ENCODE peak calls at places on chromosome 14, in eight cellular contexts. I, R, C, V, Z, J, T and S are unnamed samples.

GRCh38 chr14:50107850-50108249 is 8.5 kb downstream of the VCPKMT start:
- DNase-seq in I (no peak), R (no peak), C (no peak), V (no peak), Z (no peak), J (no peak), T (no peak), S (peak; percentile 25)

GRCh38 chr14:91870001-91870400 is 2.7 kb upstream of the TC2N start:
- DNase-seq in I (no peak), R (no peak), C (no peak), V (no peak), Z (peak; percentile 32), J (no peak), T (no peak), S (peak; percentile 43)

GRCh38 chr14:95388699-95389098 is 69.0 kb upstream of the CLMN start:
- DNase-seq in I (no peak), R (no peak), C (no peak), V (no peak), Z (no peak), J (no peak), T (no peak), S (no peak)

GRCh38 chr14:23640524-23641141 is 4.5 kb downstream of the DHRS2 start:
- DNase-seq in I (peak; percentile 24), R (no peak), C (peak; percentile 83), V (no peak), Z (peak; percentile 39), J (peak; percentile 92), T (no peak), S (no peak)

GRCh38 chr14:35682802-35683201 is 126.3 kb downstream of the RALGAPA1 start:
- DNase-seq in I (no peak), R (no peak), C (no peak), V (no peak), Z (no peak), J (no peak), T (no peak), S (no peak)

GRCh38 chr14:92317511-92317910 is 5.5 kb upstream of the SLC24A4 start:
- DNase-seq in I (no peak), R (no peak), C (no peak), V (no peak), Z (no peak), J (no peak), T (no peak), S (no peak)

GRCh38 chr14:103472939-103473338 is 49.7 kb downstream of the CKB start:
- DNase-seq in I (no peak), R (no peak), C (no peak), V (no peak), Z (no peak), J (no peak), T (no peak), S (no peak)

GRCh38 chr14:99241314-99242035 is 30.5 kb downstream of the BCL11B start:
- DNase-seq in I (no peak), R (no peak), C (no peak), V (no peak), Z (no peak), J (no peak), T (no peak), S (no peak)

GRCh38 chr14:88983755-88984154 is 159.3 kb downstream of the TTC8 start:
- DNase-seq in I (no peak), R (no peak), C (no peak), V (peak; percentile 57), Z (no peak), J (no peak), T (no peak), S (no peak)

GRCh38 chr14:50520947-50521815 is 11.2 kb downstream of the MAP4K5 start:
- DNase-seq in I (no peak), R (no peak), C (no peak), V (peak; percentile 59), Z (peak; percentile 19), J (no peak), T (no peak), S (no peak)

GRCh38 chr14:85474431-85474830 is 55.5 kb upstream of the FLRT2 start:
- DNase-seq in I (no peak), R (no peak), C (no peak), V (no peak), Z (no peak), J (no peak), T (no peak), S (no peak)

GRCh38 chr14:67265131-67265530 is 23.9 kb downstream of the PALS1 start:
- DNase-seq in I (no peak), R (no peak), C (no peak), V (no peak), Z (no peak), J (no peak), T (peak; percentile 9), S (no peak)

GRCh38 chr14:100673085-100673806 is 53.4 kb upstream of the DLK1 start:
- DNase-seq in I (peak; percentile 75), R (peak; percentile 81), C (no peak), V (no peak), Z (peak; percentile 73), J (no peak), T (peak; percentile 76), S (no peak)

GRCh38 chr14:19873178-19873577 is 1.8 kb upstream of the OR4K2 start:
- DNase-seq in I (no peak), R (no peak), C (no peak), V (no peak), Z (no peak), J (no peak), T (no peak), S (no peak)

GRCh38 chr14:73422515-73422914 is 35.8 kb downstream of the NUMB start:
- DNase-seq in I (no peak), R (no peak), C (no peak), V (no peak), Z (no peak), J (no peak), T (peak; percentile 25), S (no peak)

GRCh38 chr14:99643343-99643742 is 1.6 kb upstream of the HHIPL1 start:
- DNase-seq in I (no peak), R (no peak), C (no peak), V (no peak), Z (no peak), J (no peak), T (peak; percentile 16), S (no peak)

GRCh38 chr14:66254066-66254465 is 232.1 kb upstream of the CCDC196 start:
- DNase-seq in I (no peak), R (no peak), C (no peak), V (no peak), Z (no peak), J (no peak), T (no peak), S (no peak)

GRCh38 chr14:70113211-70113610 is 75.5 kb downstream of the SLC8A3 start:
- DNase-seq in I (no peak), R (no peak), C (no peak), V (no peak), Z (no peak), J (no peak), T (no peak), S (no peak)

GRCh38 chr14:59046746-59047145 is 141.7 kb upstream of the DAAM1 start:
- DNase-seq in I (no peak), R (no peak), C (no peak), V (no peak), Z (no peak), J (no peak), T (no peak), S (no peak)

GRCh38 chr14:39704581-39704980 is 272.3 kb upstream of the FBXO33 start:
- DNase-seq in I (no peak), R (no peak), C (no peak), V (no peak), Z (no peak), J (no peak), T (no peak), S (no peak)

GRCh38 chr14:93045211-93045674 is 70.5 kb downstream of the ITPK1 start:
- DNase-seq in I (no peak), R (no peak), C (no peak), V (no peak), Z (no peak), J (no peak), T (peak; percentile 35), S (no peak)

GRCh38 chr14:69281450-69282169 is 21.7 kb downstream of the GALNT16 start:
- DNase-seq in I (no peak), R (no peak), C (no peak), V (no peak), Z (no peak), J (no peak), T (no peak), S (peak; percentile 43)

DNA sequence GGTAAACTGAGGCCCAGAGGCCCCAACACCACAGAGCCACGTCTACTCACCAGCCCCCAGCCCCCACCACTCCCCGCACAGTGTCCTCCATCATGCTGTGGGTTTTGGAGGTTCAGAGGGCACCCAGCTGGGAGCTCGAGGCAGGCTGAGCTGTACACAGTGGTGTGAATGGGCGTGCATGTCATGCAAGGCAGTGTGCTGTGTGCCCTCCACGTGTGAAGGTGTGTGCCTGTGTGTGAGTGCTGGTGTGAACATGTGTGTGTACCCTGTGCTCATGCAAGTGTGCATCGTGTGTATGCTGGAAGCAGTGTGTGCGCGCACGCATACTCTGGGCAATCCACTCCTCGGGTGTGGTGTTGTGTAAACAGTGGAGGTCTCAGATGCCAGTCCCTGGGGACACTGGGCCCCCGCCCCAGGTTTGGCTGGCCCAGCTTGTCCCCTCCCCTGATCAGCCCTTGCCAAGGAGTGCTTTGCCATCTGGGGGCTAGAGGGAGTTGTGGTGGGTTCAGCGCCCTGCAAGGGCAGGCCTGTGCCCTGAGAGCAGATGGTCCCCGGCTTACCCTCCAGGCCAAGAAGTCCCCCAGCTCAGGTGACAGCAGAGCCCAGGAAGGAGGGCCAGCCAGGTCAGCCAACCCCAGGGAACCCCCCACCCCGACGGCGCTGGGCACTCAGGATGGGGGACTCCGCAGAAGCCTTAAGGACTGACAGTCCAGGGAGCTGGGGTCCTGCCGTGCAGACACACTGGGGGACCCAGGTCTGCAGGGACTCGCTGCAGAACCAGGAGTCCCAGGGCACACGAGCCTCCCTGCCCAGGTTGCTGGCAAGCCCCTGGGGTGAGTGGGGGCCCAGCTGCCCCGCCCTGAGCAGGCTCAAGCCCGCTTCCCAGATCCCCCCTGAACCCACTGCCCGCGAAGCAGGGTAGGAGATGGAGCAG is 23.8 kb upstream of the GPR132 start:
- DNase-seq in I (no peak), R (peak; percentile 22), C (peak; percentile 66), V (no peak), Z (no peak), J (peak; percentile 50), T (no peak), S (no peak)
- TF ChIP-seq EP300 in I (no peak), R (no peak), C (no peak), V (no peak), Z (no peak), J (no peak), T (no peak), S (no peak)

GRCh38 chr14:63840981-63841380 is 11.8 kb upstream of the SYNE2 start:
- DNase-seq in I (no peak), R (peak; percentile 36), C (no peak), V (no peak), Z (peak; percentile 45), J (no peak), T (peak; percentile 8), S (peak; percentile 26)
- TF ChIP-seq CTCF in I (no peak), R (no peak), C (no peak), V (no peak), Z (no peak), J (no peak), T (peak; percentile 7), S (peak; percentile 13)

GRCh38 chr14:90781344-90781761 is 34.9 kb downstream of the TTC7B start:
- DNase-seq in I (no peak), R (no peak), C (no peak), V (no peak), Z (no peak), J (no peak), T (no peak), S (no peak)
- TF ChIP-seq EP300 in I (no peak), R (no peak), C (no peak), V (no peak), Z (no peak), J (no peak), T (no peak), S (no peak)

GRCh38 chr14:21300892-21301291 is 21.0 kb downstream of the RPGRIP1 start:
- DNase-seq in I (peak; percentile 83), R (peak; percentile 29), C (no peak), V (no peak), Z (peak; percentile 48), J (no peak), T (no peak), S (peak; percentile 27)
- TF ChIP-seq CTCF in I (no peak), R (no peak), C (no peak), V (no peak), Z (no peak), J (no peak), T (no peak), S (no peak)